ENCODE peak calls at places on chromosomes 2 and 18, in ten cellular contexts. M is occipital lobe, N is GF-D8, Z is Daoy, T is GM10248, K is AML-193, W is iris pigment epithelial cell, P is NCI-H446, J is HEK293T, E is psoas muscle. X is an unnamed sample.

GRCh38 chr2:235027558-235028214 is 75.9 kb downstream of the SH3BP4 start:
- DNase-seq in M (no peak), N (no peak), Z (peak), T (no peak), K (no peak), W (peak), P (peak), J (no peak), E (no peak), X (no peak)

GRCh38 chr2:191178806-191179514 is 28.2 kb upstream of the STAT4 start:
- DNase-seq in M (no peak), N (no peak), Z (no peak), T (no peak), K (peak), W (peak), P (no peak), J (no peak), E (peak), X (no peak)

GRCh38 chr2:159140070-159140774 is 146.3 kb downstream of the WDSUB1 start:
- DNase-seq in M (no peak), N (no peak), Z (peak), T (no peak), K (peak), W (peak), P (no peak), J (no peak), E (no peak), X (no peak)

GRCh38 chr2:236875906-236876505 is 209.7 kb upstream of the COPS8 start:
- DNase-seq in M (no peak), N (no peak), Z (no peak), T (no peak), K (no peak), W (no peak), P (no peak), J (no peak), E (peak), X (no peak)

GRCh38 chr2:86703704-86704370 is 16.3 kb upstream of the RMND5A start:
- DNase-seq in M (no peak), N (no peak), Z (peak), T (no peak), K (no peak), W (peak), P (peak), J (no peak), E (no peak), X (no peak)

GRCh38 chr2:1510184-1510583 is 96.9 kb downstream of the TPO start:
- DNase-seq in M (no peak), N (no peak), Z (no peak), T (no peak), K (no peak), W (no peak), P (no peak), J (no peak), E (no peak), X (no peak)

GRCh38 chr2:102488063-102488462 is 15.0 kb downstream of the SLC9A4 start:
- DNase-seq in M (no peak), N (no peak), Z (peak), T (no peak), K (no peak), W (peak), P (no peak), J (no peak), E (no peak), X (no peak)

GRCh38 chr18:69838620-69839411 is 108.9 kb downstream of the CD226 start:
- DNase-seq in M (no peak), N (no peak), Z (peak), T (no peak), K (no peak), W (no peak), P (peak), J (peak), E (no peak), X (no peak)

GRCh38 chr2:226862623-226863022 is 26.8 kb downstream of the RHBDD1 start:
- DNase-seq in M (no peak), N (no peak), Z (peak), T (no peak), K (no peak), W (no peak), P (no peak), J (no peak), E (no peak), X (no peak)

GRCh38 chr2:209383212-209383611 is 40.6 kb upstream of the MAP2 start:
- DNase-seq in M (no peak), N (no peak), Z (peak), T (no peak), K (peak), W (peak), P (no peak), J (no peak), E (no peak), X (no peak)

GRCh38 chr2:102025016-102025491 is 33.3 kb downstream of the IL1R2 start:
- DNase-seq in M (no peak), N (no peak), Z (no peak), T (peak), K (no peak), W (peak), P (no peak), J (no peak), E (no peak), X (no peak)

GRCh38 chr2:242054881-242055801 is 185.6 kb downstream of the RTP5 start:
- DNase-seq in M (no peak), N (no peak), Z (no peak), T (peak), K (no peak), W (no peak), P (no peak), J (no peak), E (no peak), X (no peak)

GRCh38 chr18:79545255-79545654 is 134.3 kb upstream of the CTDP1 start:
- DNase-seq in M (no peak), N (no peak), Z (no peak), T (no peak), K (no peak), W (no peak), P (no peak), J (no peak), E (no peak), X (no peak)

GRCh38 chr2:219398721-219399333 is 11.1 kb upstream of the DNPEP start:
- DNase-seq in M (no peak), N (no peak), Z (no peak), T (no peak), K (no peak), W (peak), P (no peak), J (no peak), E (no peak), X (no peak)

GRCh38 chr18:46439037-46439436 is 218.0 kb downstream of the LOXHD1 start:
- DNase-seq in M (no peak), N (no peak), Z (no peak), T (no peak), K (no peak), W (no peak), P (no peak), J (no peak), E (no peak), X (no peak)

GRCh38 chr18:21672868-21673267 is 31.7 kb downstream of the ABHD3 start:
- DNase-seq in M (no peak), N (no peak), Z (peak), T (no peak), K (no peak), W (peak), P (peak), J (no peak), E (no peak), X (no peak)

X was measured in neuronal stem cell.